ENCODE peak calls at places on chromosomes 2 and 18, in six cellular contexts. U, G, P, B, A and I are unnamed samples.

GRCh38 chr2:85799215-85799956 is 45.6 kb downstream of the ATOH8 start:
- DNase-seq in G (no peak), U (no peak), P (no peak), A (no peak), B (peak; percentile 74), I (no peak)

GRCh38 chr2:186535861-186536260 is 49.8 kb downstream of the ZC3H15 start:
- DNase-seq in U (no peak), A (no peak), B (no peak), P (no peak), G (no peak), I (no peak)

GRCh38 chr18:44638141-44638540 is 42.5 kb upstream of the SETBP1 start:
- DNase-seq in P (no peak), A (no peak), B (no peak), G (no peak), U (no peak), I (no peak)

GRCh38 chr18:46331316-46331715 is 227.1 kb downstream of the HAUS1 start:
- DNase-seq in G (no peak), P (no peak), B (no peak), A (no peak), U (no peak), I (no peak)

GRCh38 chr2:156466739-156467405 is 30.7 kb downstream of the GPD2 start:
- DNase-seq in G (no peak), U (no peak), P (peak; percentile 47), B (no peak), A (no peak), I (peak; percentile 40)

GRCh38 chr18:79690071-79690470 is 10.5 kb downstream of the CTDP1 start:
- DNase-seq in A (no peak), U (no peak), B (no peak), G (no peak), P (no peak), I (no peak)

GRCh38 chr18:57432118-57432517 is 3.1 kb upstream of the ONECUT2 start:
- DNase-seq in A (no peak), B (no peak), P (no peak), U (no peak), G (no peak), I (no peak)

GRCh38 chr2:31347788-31348187 is 66.8 kb downstream of the XDH start:
- DNase-seq in P (no peak), B (peak; percentile 58), U (no peak), A (no peak), G (no peak), I (peak; percentile 79)

GRCh38 chr18:23231340-23232021 is 96.2 kb downstream of the CABLES1 start:
- DNase-seq in A (peak; percentile 51), G (no peak), P (peak; percentile 28), U (peak; percentile 35), B (peak; percentile 75), I (peak; percentile 92)